ENCODE peak calls at places on chromosomes 7 and 10, in six cellular contexts. J is tibial nerve, X is sigmoid colon, E is ovary, L is A549, I is uterus. H is an unnamed sample. For H3K9me3, the result is how much of the 10 kb centered on the place peaks cover.

GRCh38 chr10:21953585-21954057 is 49.9 kb downstream of the DNAJC1 start:
- DNase-seq in E (no peak), L (peak), I (no peak), X (no peak), J (no peak), H (no peak)

GRCh38 chr10:97010695-97011206 is 175.0 kb downstream of the SLIT1 start:
- DNase-seq in J (no peak), L (no peak), X (no peak), I (no peak), E (no peak), H (no peak)

GRCh38 chr10:47152861-47153349 is 147.1 kb upstream of the GDF10 start:
- DNase-seq in L (peak), E (no peak), I (no peak), X (no peak), J (no peak), H (no peak)

GRCh38 chr7:39429421-39429820 is 136.8 kb upstream of the YAE1 start:
- DNase-seq in J (no peak), I (no peak), E (no peak), X (no peak), L (no peak), H (no peak)

GRCh38 chr10:89837173-89838001 is 136.0 kb downstream of the KIF20B start:
- DNase-seq in J (no peak), L (no peak), X (peak), E (peak), I (no peak), H (peak)

GRCh38 chr10:114663631-114664030 is 5.6 kb upstream of the ABLIM1 start:
- DNase-seq in J (no peak), E (no peak), X (no peak), I (no peak), L (no peak), H (no peak)

GRCh38 chr7:77199008-77199966 is at the start of gene FGL2:
- DNase-seq in L (no peak), X (peak), J (peak), I (peak), E (peak), H (peak)

GRCh38 chr7:152761116-152761748 is 1.7 kb downstream of the ACTR3B start:
- DNase-seq in X (no peak), I (no peak), E (no peak), J (no peak), L (no peak), H (no peak)

GRCh38 chr10:26733750-26734568 is 36.5 kb downstream of the PDSS1 start:
- DNase-seq in E (no peak), I (no peak), X (no peak), L (no peak), J (no peak), H (no peak)

GRCh38 chr7:96670338-96671289 is 39.0 kb downstream of the SEM1 start:
- DNase-seq in I (no peak), L (no peak), E (no peak), J (no peak), X (no peak), H (no peak)

DNA sequence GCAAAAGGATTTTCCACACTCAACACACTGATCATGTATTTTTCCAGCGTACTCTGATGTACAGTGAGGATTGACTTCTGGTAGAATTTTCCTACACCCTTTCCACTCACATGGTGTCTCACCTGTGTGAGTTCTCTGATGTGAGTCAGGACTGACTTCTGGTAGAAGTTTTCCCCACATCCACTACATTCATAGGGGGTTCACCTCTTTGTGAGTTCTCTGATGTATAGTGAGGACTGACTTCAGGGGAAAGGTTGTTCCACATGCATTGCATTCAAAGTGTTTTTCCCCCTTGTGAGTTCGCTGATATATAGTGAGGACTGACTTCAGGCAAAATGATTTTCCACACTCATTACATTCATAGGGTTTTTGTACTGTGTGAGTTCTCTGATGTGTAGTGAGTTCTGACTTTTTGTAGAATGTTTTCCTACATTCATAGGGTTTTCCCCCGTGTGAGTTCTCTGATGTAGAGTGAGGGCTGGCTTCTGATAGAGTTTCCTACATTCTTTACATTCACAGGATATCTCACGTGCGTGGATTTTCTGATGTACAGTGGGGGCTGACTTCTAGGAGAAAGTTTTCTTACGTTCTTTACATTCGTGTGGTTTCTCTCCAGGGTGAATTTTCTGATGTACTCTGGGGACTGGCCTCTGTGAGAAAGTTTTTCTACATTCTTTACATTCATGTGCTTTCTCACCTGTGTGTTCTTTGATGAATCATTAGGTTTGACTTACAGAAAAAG is 146.5 kb downstream of the GLRX3 start:
- DNase-seq in J (no peak), L (no peak), X (no peak), E (no peak), I (no peak), H (no peak)
- H3K9me3 ChIP-seq in J (half or more), L (half or more), X (half or more), E (under half), I (under half), H (under half)

GRCh38 chr7:44121761-44122420 is 1.5 kb downstream of the POLD2 start:
- DNase-seq in E (no peak), I (no peak), X (no peak), L (no peak), J (no peak), H (no peak)
- TF ChIP-seq POLR2A in E (no peak), I (no peak), X (no peak), L (no peak), J (no peak), H (no peak)

DNA sequence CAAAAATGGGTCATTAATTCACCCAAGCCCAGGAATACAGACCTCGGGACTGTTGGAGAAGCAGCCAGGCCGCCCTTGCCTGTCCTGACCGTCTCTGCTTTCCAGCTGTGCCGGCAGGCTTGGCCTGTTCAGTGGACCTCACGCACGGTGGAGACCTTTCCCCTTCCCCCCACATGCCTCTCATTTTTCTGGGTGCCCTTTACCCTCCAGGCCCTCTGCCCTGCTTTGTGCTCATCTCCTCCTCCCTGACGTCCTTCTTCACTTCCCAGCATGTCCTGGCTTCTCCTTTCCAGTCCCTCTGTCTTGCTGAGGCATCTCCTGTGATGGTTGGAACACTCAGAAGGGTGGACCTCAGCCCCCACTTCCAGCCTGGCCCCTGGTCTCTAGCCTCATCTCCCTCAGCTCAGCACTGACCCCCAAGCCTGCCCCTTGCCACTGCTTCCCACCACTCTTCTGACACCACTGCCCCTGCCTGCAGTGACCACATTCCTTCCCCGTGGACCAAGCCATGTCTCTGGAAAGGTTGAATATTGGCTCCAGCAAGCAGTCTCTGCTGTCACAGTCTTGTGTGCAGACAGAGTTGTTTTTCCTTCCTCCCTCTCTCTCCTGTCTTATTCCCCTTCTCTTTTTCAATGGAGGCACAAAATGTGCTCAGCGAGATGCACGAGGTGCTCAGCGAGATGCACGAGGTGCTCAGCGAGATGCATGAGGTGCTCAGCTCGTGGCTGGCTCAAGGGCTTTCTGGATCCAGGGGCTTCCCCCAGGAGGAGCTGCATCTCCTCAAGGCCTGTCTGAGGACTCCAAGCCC is 14.9 kb downstream of the BAG3 start:
- DNase-seq in X (no peak), E (no peak), I (no peak), L (no peak), J (no peak), H (peak)
- H3K27ac ChIP-seq in X (no peak), E (no peak), I (no peak), L (peak), J (no peak), H (peak)

DNA sequence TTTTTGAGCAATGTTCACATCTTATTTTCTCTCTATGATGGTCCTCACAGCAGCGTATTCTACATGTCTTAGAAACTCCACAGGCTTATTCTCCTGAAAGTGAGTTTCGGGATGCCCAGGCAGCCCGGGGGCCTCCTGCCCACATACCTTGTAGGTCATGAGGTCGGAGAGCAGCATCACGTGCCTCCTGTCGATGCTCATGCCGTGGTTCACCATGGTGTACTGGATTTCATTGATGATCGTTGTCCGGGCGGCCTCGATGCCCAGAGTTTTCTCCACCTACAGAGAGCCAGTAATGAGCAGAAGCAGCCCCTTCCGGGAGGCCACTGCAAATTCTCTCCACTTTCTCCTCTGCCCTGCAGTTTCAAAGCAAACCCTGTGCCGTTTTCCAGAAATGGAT is 48.0 kb downstream of the POLR3A start:
- DNase-seq in L (no peak), J (no peak), E (no peak), I (no peak), X (peak), H (no peak)
- H3K9me3 ChIP-seq in L (under half), J (under half), E (under half), I (under half), X (under half), H (under half)

GRCh38 chr7:127392566-127393369 is at the start of gene ZNF800:
- DNase-seq in X (peak), L (peak), I (peak), J (peak), E (peak), H (peak)
- TF ChIP-seq POLR2A in X (peak), L (peak), I (peak), J (peak), E (peak), H (peak)

GRCh38 chr10:35495521-35496238 is 109.5 kb upstream of the GJD4 start:
- DNase-seq in J (no peak), X (no peak), L (no peak), I (peak), E (no peak), H (no peak)
- H3K27ac ChIP-seq in J (peak), X (no peak), L (peak), I (no peak), E (no peak), H (no peak)

GRCh38 chr7:117036034-117036669 is 82.9 kb downstream of the ST7 start:
- DNase-seq in X (no peak), I (no peak), L (no peak), J (no peak), E (no peak), H (no peak)
- H3K9me3 ChIP-seq in X (under half), I (under half), L (under half), J (under half), E (under half), H (under half)

GRCh38 chr10:50554381-50554994 is 69.3 kb downstream of the SGMS1 start:
- DNase-seq in E (no peak), X (no peak), L (no peak), I (no peak), J (no peak), H (peak)

GRCh38 chr10:50552308-50552707 is 71.4 kb downstream of the SGMS1 start:
- DNase-seq in I (no peak), L (no peak), J (no peak), E (no peak), X (no peak), H (no peak)

GRCh38 chr10:50551894-50552293 is 71.9 kb downstream of the SGMS1 start:
- DNase-seq in L (no peak), E (no peak), I (no peak), X (no peak), J (no peak), H (no peak)

GRCh38 chr10:50552771-50553535 is 70.8 kb downstream of the SGMS1 start:
- DNase-seq in J (no peak), I (no peak), E (no peak), X (no peak), L (no peak), H (peak)

DNA sequence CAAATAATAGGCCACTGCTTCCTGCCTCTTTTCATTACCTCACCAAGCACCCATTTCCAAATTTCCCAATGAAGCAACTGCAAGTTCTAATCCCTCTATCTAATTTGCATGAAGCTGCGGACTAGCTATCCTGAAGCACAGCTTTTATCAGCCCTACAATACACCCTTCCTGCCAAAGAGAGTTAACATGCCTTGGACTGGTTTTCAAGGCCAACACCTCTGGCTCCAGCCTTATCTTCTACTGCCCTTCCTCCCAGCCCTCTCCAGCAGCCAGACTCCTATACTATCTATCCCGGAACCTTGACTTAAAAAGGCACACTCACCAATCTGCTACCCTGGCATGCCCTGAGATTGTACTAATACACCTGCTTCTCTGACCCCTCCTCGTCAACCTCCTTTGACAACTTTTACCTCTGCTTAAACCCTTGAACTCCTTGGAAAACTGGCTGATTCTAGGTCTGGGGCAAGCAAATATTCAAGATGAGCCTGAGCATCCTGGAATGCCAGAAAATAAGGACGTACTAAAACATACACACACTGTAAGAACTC is 73.4 kb downstream of the SGMS1 start:
- DNase-seq in L (no peak), E (no peak), J (no peak), I (no peak), X (no peak), H (peak)
- TF ChIP-seq POLR2A in L (no peak), E (no peak), J (no peak), I (no peak), X (no peak), H (no peak)

GRCh38 chr7:81280531-81280930 is 361.7 kb upstream of the SEMA3C start:
- DNase-seq in E (no peak), I (no peak), X (no peak), J (no peak), L (no peak), H (no peak)

GRCh38 chr7:81285142-81285871 is 366.5 kb upstream of the SEMA3C start:
- DNase-seq in L (no peak), I (no peak), E (no peak), J (no peak), X (no peak), H (no peak)

DNA sequence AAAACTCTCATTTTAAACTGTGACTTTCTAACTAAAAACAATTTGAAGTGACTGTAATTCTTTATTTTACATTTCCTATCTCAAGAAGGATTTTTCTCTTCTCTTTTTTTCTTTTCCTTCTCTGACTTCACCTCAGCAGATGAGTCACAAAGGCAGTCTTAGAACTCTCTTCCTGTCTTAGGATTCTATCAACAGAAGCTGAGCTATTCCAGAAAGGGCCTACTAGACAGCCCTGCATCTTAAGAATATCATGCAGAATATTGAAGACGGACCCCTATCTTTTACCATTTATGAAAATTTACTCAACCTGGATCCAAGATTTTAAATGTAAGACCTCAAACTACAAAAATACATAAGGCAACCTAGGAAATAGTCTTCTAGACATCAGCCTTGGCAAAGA is 365.7 kb upstream of the SEMA3C start:
- DNase-seq in I (no peak), X (no peak), E (no peak), L (no peak), J (no peak), H (no peak)
- H3K27ac ChIP-seq in I (no peak), X (no peak), E (no peak), L (no peak), J (no peak), H (no peak)

DNA sequence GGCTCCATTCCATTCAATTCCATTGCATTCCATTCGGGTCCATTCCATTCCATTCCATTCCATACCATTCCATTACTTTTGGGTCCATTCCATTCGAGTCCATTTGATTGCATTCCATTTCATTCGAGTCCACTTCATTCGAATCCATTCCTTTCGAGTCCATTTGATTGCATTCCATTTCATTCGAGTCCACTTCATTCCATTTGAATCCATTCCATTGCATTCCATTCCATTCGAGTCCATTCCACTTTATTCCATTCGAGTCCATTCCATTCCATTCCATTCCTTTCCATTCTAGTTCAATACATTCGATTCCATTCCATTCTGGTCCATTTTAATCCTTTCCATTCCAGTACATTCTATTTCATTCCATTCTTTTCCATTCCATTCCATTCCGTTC is 334.0 kb downstream of the ZNF33B start:
- DNase-seq in I (no peak), E (no peak), X (no peak), J (no peak), L (no peak), H (no peak)
- H3K9me3 ChIP-seq in I (under half), E (under half), X (half or more), J (under half), L (under half), H (under half)

H was measured in testis.